ENCODE peak calls at places on chromosomes 5 and 9, in nine cellular contexts. One of them, this sample, is unnamed.

GRCh38 chr5:178327446-178327845 is 94.8 kb upstream of the PHYKPL start:
- DNase-seq in right cardiac atrium: no peak
- DNase-seq in uterus: no peak
- DNase-seq in cardiac muscle cell: no peak
- DNase-seq in heart right ventricle: no peak
- DNase-seq in aorta: peak; percentile 23
- DNase-seq in left lung: no peak
- DNase-seq in fibroblast of lung: no peak
- DNase-seq in naive thymus-derived CD4-positive, alpha-beta T cell: no peak
- DNase-seq in this sample: no peak

GRCh38 chr5:73469878-73470277 is 21.3 kb upstream of the FOXD1 start:
- DNase-seq in right cardiac atrium: no peak
- DNase-seq in left lung: no peak
- DNase-seq in cardiac muscle cell: no peak
- DNase-seq in heart right ventricle: no peak
- DNase-seq in naive thymus-derived CD4-positive, alpha-beta T cell: no peak
- DNase-seq in fibroblast of lung: no peak
- DNase-seq in uterus: no peak
- DNase-seq in aorta: no peak
- DNase-seq in this sample: no peak

GRCh38 chr5:81749562-81750307 is 1.2 kb downstream of the SSBP2 start:
- DNase-seq in naive thymus-derived CD4-positive, alpha-beta T cell: peak; percentile 45
- DNase-seq in right cardiac atrium: peak; percentile 42
- DNase-seq in heart right ventricle: peak; percentile 51
- DNase-seq in fibroblast of lung: no peak
- DNase-seq in aorta: peak; percentile 61
- DNase-seq in left lung: peak; percentile 52
- DNase-seq in uterus: peak; percentile 51
- DNase-seq in cardiac muscle cell: peak; percentile 29
- DNase-seq in this sample: peak; percentile 41

GRCh38 chr5:43037929-43038510 is 2.1 kb downstream of the ANXA2R start:
- DNase-seq in aorta: no peak
- DNase-seq in left lung: no peak
- DNase-seq in right cardiac atrium: no peak
- DNase-seq in heart right ventricle: no peak
- DNase-seq in uterus: no peak
- DNase-seq in naive thymus-derived CD4-positive, alpha-beta T cell: peak; percentile 51
- DNase-seq in cardiac muscle cell: peak; percentile 82
- DNase-seq in fibroblast of lung: peak; percentile 97
- DNase-seq in this sample: no peak

GRCh38 chr5:177371120-177371537 is 13.1 kb upstream of the SLC34A1 start:
- DNase-seq in heart right ventricle: no peak
- DNase-seq in naive thymus-derived CD4-positive, alpha-beta T cell: no peak
- DNase-seq in uterus: no peak
- DNase-seq in aorta: no peak
- DNase-seq in left lung: no peak
- DNase-seq in fibroblast of lung: no peak
- DNase-seq in cardiac muscle cell: no peak
- DNase-seq in right cardiac atrium: no peak
- DNase-seq in this sample: no peak

GRCh38 chr9:128845186-128845931 is 15.8 kb upstream of the SPOUT1 start:
- DNase-seq in heart right ventricle: no peak
- DNase-seq in cardiac muscle cell: no peak
- DNase-seq in naive thymus-derived CD4-positive, alpha-beta T cell: no peak
- DNase-seq in aorta: no peak
- DNase-seq in fibroblast of lung: no peak
- DNase-seq in left lung: no peak
- DNase-seq in right cardiac atrium: no peak
- DNase-seq in uterus: no peak
- DNase-seq in this sample: peak; percentile 41

GRCh38 chr5:87541033-87541432 is 128.3 kb upstream of the CCNH start:
- DNase-seq in left lung: peak; percentile 39
- DNase-seq in uterus: peak; percentile 73
- DNase-seq in aorta: peak; percentile 56
- DNase-seq in heart right ventricle: peak; percentile 9
- DNase-seq in cardiac muscle cell: peak; percentile 66
- DNase-seq in naive thymus-derived CD4-positive, alpha-beta T cell: no peak
- DNase-seq in fibroblast of lung: peak; percentile 14
- DNase-seq in right cardiac atrium: peak; percentile 62
- DNase-seq in this sample: peak; percentile 69

GRCh38 chr5:179819296-179820126 is 1.2 kb upstream of the SQSTM1 start:
- DNase-seq in cardiac muscle cell: peak; percentile 80
- DNase-seq in right cardiac atrium: peak; percentile 75
- DNase-seq in naive thymus-derived CD4-positive, alpha-beta T cell: peak; percentile 36
- DNase-seq in uterus: peak; percentile 77
- DNase-seq in aorta: peak; percentile 86
- DNase-seq in fibroblast of lung: peak; percentile 75
- DNase-seq in left lung: peak; percentile 86
- DNase-seq in heart right ventricle: peak; percentile 67
- DNase-seq in this sample: peak; percentile 91

GRCh38 chr5:77947051-77947428 is 170.9 kb upstream of the TBCA start:
- DNase-seq in right cardiac atrium: no peak
- DNase-seq in fibroblast of lung: no peak
- DNase-seq in naive thymus-derived CD4-positive, alpha-beta T cell: no peak
- DNase-seq in aorta: no peak
- DNase-seq in heart right ventricle: no peak
- DNase-seq in left lung: no peak
- DNase-seq in uterus: no peak
- DNase-seq in cardiac muscle cell: no peak
- DNase-seq in this sample: no peak

GRCh38 chr9:34578241-34579096 is 11.1 kb downstream of the CNTFR start:
- DNase-seq in aorta: no peak
- DNase-seq in naive thymus-derived CD4-positive, alpha-beta T cell: no peak
- DNase-seq in right cardiac atrium: no peak
- DNase-seq in heart right ventricle: no peak
- DNase-seq in cardiac muscle cell: peak; percentile 60
- DNase-seq in uterus: no peak
- DNase-seq in left lung: no peak
- DNase-seq in fibroblast of lung: peak; percentile 31
- DNase-seq in this sample: no peak

GRCh38 chr5:59712836-59713487 is 180.6 kb downstream of the PDE4D start:
- DNase-seq in uterus: no peak
- DNase-seq in right cardiac atrium: no peak
- DNase-seq in heart right ventricle: no peak
- DNase-seq in cardiac muscle cell: peak; percentile 53
- DNase-seq in fibroblast of lung: no peak
- DNase-seq in left lung: no peak
- DNase-seq in aorta: no peak
- DNase-seq in naive thymus-derived CD4-positive, alpha-beta T cell: no peak
- DNase-seq in this sample: no peak

GRCh38 chr9:95089257-95089873 is 228.1 kb downstream of the FANCC start:
- DNase-seq in naive thymus-derived CD4-positive, alpha-beta T cell: no peak
- DNase-seq in heart right ventricle: no peak
- DNase-seq in fibroblast of lung: no peak
- DNase-seq in right cardiac atrium: no peak
- DNase-seq in cardiac muscle cell: no peak
- DNase-seq in aorta: peak; percentile 52
- DNase-seq in left lung: no peak
- DNase-seq in uterus: no peak
- DNase-seq in this sample: no peak

GRCh38 chr5:56815657-56816545 is 552 bp downstream of the MAP3K1 start:
- DNase-seq in fibroblast of lung: peak; percentile 35
- DNase-seq in naive thymus-derived CD4-positive, alpha-beta T cell: peak; percentile 43
- DNase-seq in uterus: peak; percentile 30
- DNase-seq in right cardiac atrium: peak; percentile 43
- DNase-seq in aorta: peak; percentile 67
- DNase-seq in left lung: peak; percentile 54
- DNase-seq in cardiac muscle cell: no peak
- DNase-seq in heart right ventricle: peak; percentile 34
- DNase-seq in this sample: peak; percentile 41

GRCh38 chr5:172855597-172856292 is 21.7 kb downstream of the ERGIC1 start:
- DNase-seq in heart right ventricle: peak; percentile 65
- DNase-seq in naive thymus-derived CD4-positive, alpha-beta T cell: no peak
- DNase-seq in cardiac muscle cell: no peak
- DNase-seq in uterus: peak; percentile 51
- DNase-seq in fibroblast of lung: no peak
- DNase-seq in right cardiac atrium: peak; percentile 72
- DNase-seq in aorta: peak; percentile 80
- DNase-seq in left lung: peak; percentile 65
- DNase-seq in this sample: peak; percentile 80

GRCh38 chr9:111399772-111400563 is 69.9 kb upstream of the OR2K2 start:
- DNase-seq in cardiac muscle cell: peak; percentile 35
- DNase-seq in fibroblast of lung: peak; percentile 38
- DNase-seq in naive thymus-derived CD4-positive, alpha-beta T cell: no peak
- DNase-seq in left lung: no peak
- DNase-seq in heart right ventricle: no peak
- DNase-seq in aorta: no peak
- DNase-seq in uterus: no peak
- DNase-seq in right cardiac atrium: no peak
- DNase-seq in this sample: no peak

GRCh38 chr5:169978744-169979143 is 1.6 kb downstream of the INSYN2B start:
- DNase-seq in cardiac muscle cell: no peak
- DNase-seq in left lung: no peak
- DNase-seq in aorta: no peak
- DNase-seq in fibroblast of lung: no peak
- DNase-seq in heart right ventricle: no peak
- DNase-seq in right cardiac atrium: no peak
- DNase-seq in uterus: no peak
- DNase-seq in naive thymus-derived CD4-positive, alpha-beta T cell: no peak
- DNase-seq in this sample: no peak

GRCh38 chr5:119076080-119076479 is 5.2 kb downstream of the DMXL1 start:
- DNase-seq in uterus: no peak
- DNase-seq in heart right ventricle: no peak
- DNase-seq in cardiac muscle cell: no peak
- DNase-seq in right cardiac atrium: no peak
- DNase-seq in aorta: no peak
- DNase-seq in left lung: no peak
- DNase-seq in naive thymus-derived CD4-positive, alpha-beta T cell: no peak
- DNase-seq in fibroblast of lung: no peak
- DNase-seq in this sample: no peak
- H3K4me1 ChIP-seq in uterus: no peaks in the 10 kb centered on the region
- H3K4me1 ChIP-seq in heart right ventricle: peaks cover 20% of the 10 kb centered on the region
- H3K4me1 ChIP-seq in cardiac muscle cell: peaks cover 26% of the 10 kb centered on the region
- H3K4me1 ChIP-seq in right cardiac atrium: peaks cover 2% of the 10 kb centered on the region
- H3K4me1 ChIP-seq in aorta: peaks cover 4% of the 10 kb centered on the region
- H3K4me1 ChIP-seq in left lung: peaks cover 23% of the 10 kb centered on the region
- H3K4me1 ChIP-seq in naive thymus-derived CD4-positive, alpha-beta T cell: peaks cover 20% of the 10 kb centered on the region
- H3K4me1 ChIP-seq in fibroblast of lung: peaks cover 2% of the 10 kb centered on the region
- H3K4me1 ChIP-seq in this sample: peaks cover 51% of the 10 kb centered on the region

DNA sequence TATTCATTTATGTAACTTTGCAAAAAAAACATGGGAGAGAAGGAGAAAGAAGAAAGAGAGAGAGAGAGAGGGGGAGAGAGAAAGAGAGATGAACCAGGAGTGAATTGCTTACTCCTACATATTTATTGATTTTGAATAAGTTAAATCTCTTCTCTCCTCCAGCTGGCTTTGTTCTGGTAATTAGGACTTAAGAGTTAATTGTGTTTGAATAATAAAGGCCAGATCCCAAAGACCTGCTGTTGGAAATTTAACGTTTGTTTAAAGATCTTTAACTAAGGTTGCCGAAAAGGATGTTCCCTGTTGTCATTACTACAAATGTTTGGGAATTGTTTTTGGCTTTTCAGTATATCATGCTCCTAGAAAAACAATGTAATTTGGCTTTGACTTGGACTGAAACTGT is 473.0 kb downstream of the TUSC1 start:
- DNase-seq in naive thymus-derived CD4-positive, alpha-beta T cell: no peak
- DNase-seq in fibroblast of lung: no peak
- DNase-seq in left lung: no peak
- DNase-seq in heart right ventricle: no peak
- DNase-seq in right cardiac atrium: no peak
- DNase-seq in aorta: no peak
- DNase-seq in cardiac muscle cell: no peak
- DNase-seq in uterus: no peak
- DNase-seq in this sample: no peak
- H3K9me3 ChIP-seq in naive thymus-derived CD4-positive, alpha-beta T cell: no peaks in the 10 kb centered on the region
- H3K9me3 ChIP-seq in fibroblast of lung: no peaks in the 10 kb centered on the region
- H3K9me3 ChIP-seq in left lung: no peaks in the 10 kb centered on the region
- H3K9me3 ChIP-seq in heart right ventricle: no peaks in the 10 kb centered on the region
- H3K9me3 ChIP-seq in right cardiac atrium: no peaks in the 10 kb centered on the region
- H3K9me3 ChIP-seq in aorta: no peaks in the 10 kb centered on the region
- H3K9me3 ChIP-seq in cardiac muscle cell: no peaks in the 10 kb centered on the region
- H3K9me3 ChIP-seq in uterus: no peaks in the 10 kb centered on the region
- H3K9me3 ChIP-seq in this sample: no peaks in the 10 kb centered on the region

DNA sequence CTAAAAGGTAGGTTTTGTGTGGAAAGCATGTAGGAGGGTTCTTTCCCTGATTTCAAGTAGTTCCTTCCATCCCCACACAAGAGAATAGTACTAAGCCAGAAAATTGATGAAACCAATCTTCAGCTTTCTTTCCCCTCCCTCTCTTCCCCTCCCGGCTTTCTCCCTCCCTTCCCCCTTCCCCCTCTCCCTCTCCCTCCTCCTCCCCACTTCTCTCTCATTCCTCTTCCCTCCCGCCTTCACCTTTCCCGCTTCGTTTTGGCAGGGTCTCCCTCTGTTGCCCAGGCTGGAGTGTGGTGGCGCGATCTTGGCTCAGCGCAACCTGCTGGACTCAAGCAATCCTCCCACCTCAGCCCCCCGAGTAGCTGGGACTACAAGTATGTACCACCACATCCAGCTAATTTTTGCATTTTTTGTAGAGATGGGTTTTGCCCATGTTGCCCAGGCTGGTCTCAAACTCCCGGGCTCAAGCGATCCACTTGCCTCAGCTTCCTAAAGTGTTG is 85.8 kb downstream of the ZCCHC7 start:
- DNase-seq in uterus: no peak
- DNase-seq in cardiac muscle cell: no peak
- DNase-seq in left lung: no peak
- DNase-seq in fibroblast of lung: no peak
- DNase-seq in right cardiac atrium: no peak
- DNase-seq in naive thymus-derived CD4-positive, alpha-beta T cell: no peak
- DNase-seq in heart right ventricle: no peak
- DNase-seq in aorta: no peak
- DNase-seq in this sample: no peak
- H3K4me1 ChIP-seq in uterus: no peaks in the 10 kb centered on the region
- H3K4me1 ChIP-seq in cardiac muscle cell: peaks cover 29% of the 10 kb centered on the region
- H3K4me1 ChIP-seq in left lung: no peaks in the 10 kb centered on the region
- H3K4me1 ChIP-seq in fibroblast of lung: no peaks in the 10 kb centered on the region
- H3K4me1 ChIP-seq in right cardiac atrium: no peaks in the 10 kb centered on the region
- H3K4me1 ChIP-seq in naive thymus-derived CD4-positive, alpha-beta T cell: no peaks in the 10 kb centered on the region
- H3K4me1 ChIP-seq in heart right ventricle: no peaks in the 10 kb centered on the region
- H3K4me1 ChIP-seq in aorta: no peaks in the 10 kb centered on the region
- H3K4me1 ChIP-seq in this sample: no peaks in the 10 kb centered on the region

GRCh38 chr9:91274950-91275349 is 86.8 kb downstream of the AUH start:
- DNase-seq in cardiac muscle cell: no peak
- DNase-seq in aorta: no peak
- DNase-seq in naive thymus-derived CD4-positive, alpha-beta T cell: no peak
- DNase-seq in uterus: no peak
- DNase-seq in right cardiac atrium: no peak
- DNase-seq in fibroblast of lung: no peak
- DNase-seq in left lung: no peak
- DNase-seq in heart right ventricle: no peak
- DNase-seq in this sample: no peak

GRCh38 chr9:91279296-91280204 is 82.2 kb downstream of the AUH start:
- DNase-seq in uterus: no peak
- DNase-seq in fibroblast of lung: no peak
- DNase-seq in heart right ventricle: no peak
- DNase-seq in aorta: no peak
- DNase-seq in right cardiac atrium: no peak
- DNase-seq in naive thymus-derived CD4-positive, alpha-beta T cell: no peak
- DNase-seq in left lung: no peak
- DNase-seq in cardiac muscle cell: no peak
- DNase-seq in this sample: no peak

GRCh38 chr9:91276513-91276912 is 85.2 kb downstream of the AUH start:
- DNase-seq in left lung: no peak
- DNase-seq in right cardiac atrium: no peak
- DNase-seq in uterus: no peak
- DNase-seq in cardiac muscle cell: no peak
- DNase-seq in fibroblast of lung: no peak
- DNase-seq in heart right ventricle: no peak
- DNase-seq in naive thymus-derived CD4-positive, alpha-beta T cell: no peak
- DNase-seq in aorta: no peak
- DNase-seq in this sample: no peak

GRCh38 chr9:91275641-91276040 is 86.1 kb downstream of the AUH start:
- DNase-seq in naive thymus-derived CD4-positive, alpha-beta T cell: no peak
- DNase-seq in right cardiac atrium: no peak
- DNase-seq in uterus: no peak
- DNase-seq in fibroblast of lung: no peak
- DNase-seq in left lung: no peak
- DNase-seq in heart right ventricle: no peak
- DNase-seq in cardiac muscle cell: no peak
- DNase-seq in aorta: no peak
- DNase-seq in this sample: no peak

GRCh38 chr9:91273853-91274552 is 87.7 kb downstream of the AUH start:
- DNase-seq in naive thymus-derived CD4-positive, alpha-beta T cell: no peak
- DNase-seq in fibroblast of lung: peak; percentile 65
- DNase-seq in right cardiac atrium: no peak
- DNase-seq in uterus: no peak
- DNase-seq in aorta: no peak
- DNase-seq in cardiac muscle cell: peak; percentile 41
- DNase-seq in left lung: no peak
- DNase-seq in heart right ventricle: no peak
- DNase-seq in this sample: no peak
- H3K9me3 ChIP-seq in naive thymus-derived CD4-positive, alpha-beta T cell: no peaks in the 10 kb centered on the region
- H3K9me3 ChIP-seq in fibroblast of lung: no peaks in the 10 kb centered on the region
- H3K9me3 ChIP-seq in right cardiac atrium: no peaks in the 10 kb centered on the region
- H3K9me3 ChIP-seq in uterus: no peaks in the 10 kb centered on the region
- H3K9me3 ChIP-seq in aorta: no peaks in the 10 kb centered on the region
- H3K9me3 ChIP-seq in cardiac muscle cell: no peaks in the 10 kb centered on the region
- H3K9me3 ChIP-seq in left lung: no peaks in the 10 kb centered on the region
- H3K9me3 ChIP-seq in heart right ventricle: no peaks in the 10 kb centered on the region
- H3K9me3 ChIP-seq in this sample: no peaks in the 10 kb centered on the region